ENCODE peak calls at places on chromosomes 6 and 20, in six cellular contexts. K, D, I, W, X and N are unnamed samples.

GRCh38 chr20:33407251-33407650 is 5.9 kb upstream of the CDK5RAP1 start:
- DNase-seq in K (peak; percentile 20), D (no peak), I (no peak), W (no peak), X (no peak), N (peak; percentile 12)

GRCh38 chr6:158879180-158879579 is 60.0 kb upstream of the EZR start:
- DNase-seq in K (no peak), D (no peak), I (no peak), W (no peak), X (no peak), N (no peak)

GRCh38 chr20:44079291-44079690 is 107.7 kb downstream of the JPH2 start:
- DNase-seq in K (peak; percentile 15), D (no peak), I (no peak), W (no peak), X (no peak), N (no peak)

GRCh38 chr20:10609276-10609675 is 64.5 kb downstream of the JAG1 start:
- DNase-seq in K (no peak), D (no peak), I (peak; percentile 60), W (peak; percentile 92), X (no peak), N (no peak)

GRCh38 chr6:143731789-143732188 is 54.0 kb downstream of the PHACTR2 start:
- DNase-seq in K (no peak), D (no peak), I (no peak), W (no peak), X (no peak), N (no peak)

GRCh38 chr20:23304616-23305015 is 46.0 kb upstream of the NXT1 start:
- DNase-seq in K (no peak), D (peak; percentile 34), I (no peak), W (no peak), X (no peak), N (no peak)

GRCh38 chr6:20583447-20583806 is 49.2 kb downstream of the CDKAL1 start:
- DNase-seq in K (no peak), D (no peak), I (no peak), W (no peak), X (no peak), N (no peak)

GRCh38 chr6:75272145-75272840 is 12.3 kb downstream of the TMEM30A start:
- DNase-seq in K (no peak), D (no peak), I (no peak), W (peak; percentile 78), X (no peak), N (peak; percentile 87)

GRCh38 chr6:72238900-72239299 is 352.6 kb downstream of the RIMS1 start:
- DNase-seq in K (peak; percentile 77), D (no peak), I (no peak), W (no peak), X (no peak), N (peak; percentile 33)

GRCh38 chr6:41040101-41040910 is 1.3 kb upstream of the UNC5CL start:
- DNase-seq in K (peak; percentile 74), D (no peak), I (no peak), W (no peak), X (peak; percentile 33), N (peak; percentile 73)

GRCh38 chr6:64000873-64001497 is 365.4 kb downstream of the PHF3 start:
- DNase-seq in K (no peak), D (no peak), I (no peak), W (no peak), X (no peak), N (no peak)

GRCh38 chr20:60810561-60810960 is 441.5 kb upstream of the CDH4 start:
- DNase-seq in K (no peak), D (no peak), I (no peak), W (no peak), X (no peak), N (no peak)

GRCh38 chr6:108575905-108576494 is 15.3 kb downstream of the FOXO3 start:
- DNase-seq in K (no peak), D (no peak), I (no peak), W (no peak), X (peak; percentile 29), N (no peak)

GRCh38 chr6:13146429-13146828 is 181.9 kb downstream of the TBC1D7 start:
- DNase-seq in K (no peak), D (no peak), I (no peak), W (no peak), X (no peak), N (no peak)

GRCh38 chr6:32972353-32973143 is 4.2 kb downstream of the BRD2 start:
- DNase-seq in K (no peak), D (no peak), I (no peak), W (no peak), X (peak; percentile 84), N (no peak)

GRCh38 chr20:14235355-14235754 is 102.1 kb downstream of the FLRT3 start:
- DNase-seq in K (peak; percentile 75), D (no peak), I (no peak), W (peak; percentile 71), X (no peak), N (peak; percentile 75)

GRCh38 chr20:61445138-61445537 is 193.1 kb downstream of the CDH4 start:
- DNase-seq in K (no peak), D (no peak), I (no peak), W (no peak), X (no peak), N (no peak)

GRCh38 chr20:24665741-24666191 is 196.3 kb downstream of the SYNDIG1 start:
- DNase-seq in K (no peak), D (no peak), I (no peak), W (no peak), X (no peak), N (no peak)

GRCh38 chr20:59498291-59498690 is 106.0 kb upstream of the PHACTR3 start:
- DNase-seq in K (no peak), D (no peak), I (no peak), W (no peak), X (no peak), N (no peak)

GRCh38 chr6:31578461-31579118 is 3.2 kb downstream of the TNF start:
- DNase-seq in K (peak; percentile 57), D (no peak), I (no peak), W (no peak), X (no peak), N (peak; percentile 90)

GRCh38 chr20:21189761-21190523 is 64.1 kb downstream of the KIZ start:
- DNase-seq in K (no peak), D (no peak), I (no peak), W (no peak), X (no peak), N (no peak)

GRCh38 chr6:105432797-105433196 is 29.9 kb upstream of the PREP start:
- DNase-seq in K (peak; percentile 93), D (no peak), I (no peak), W (peak; percentile 94), X (no peak), N (peak; percentile 65)

DNA sequence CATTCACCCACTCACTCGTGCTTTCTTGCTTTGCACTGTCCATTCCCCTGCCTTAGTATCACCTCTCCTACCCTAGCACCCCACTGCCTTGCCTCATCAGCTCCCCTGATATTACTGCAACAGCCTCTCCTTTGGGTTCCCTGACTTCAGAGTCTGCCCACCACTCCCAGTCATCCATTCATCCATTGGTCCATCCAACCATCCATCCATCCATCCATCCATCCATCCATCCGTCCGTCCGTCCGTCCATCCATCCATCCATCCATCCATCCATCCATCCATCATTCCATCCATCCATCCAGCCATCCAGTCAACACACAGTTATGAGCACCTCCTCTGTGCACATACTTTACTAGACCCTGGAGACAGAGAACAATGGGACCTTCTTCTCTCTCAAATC is 22.9 kb upstream of the FAM83D start:
- DNase-seq in K (no peak), D (no peak), I (no peak), W (no peak), X (no peak), N (no peak)
- TF ChIP-seq CTCF in K (no peak), D (no peak), I (no peak), W (no peak), X (no peak), N (no peak)

GRCh38 chr20:37298190-37298939 is 8.9 kb downstream of the MANBAL start:
- DNase-seq in K (peak; percentile 22), D (no peak), I (no peak), W (peak; percentile 82), X (no peak), N (peak; percentile 81)
- H3K4me3 ChIP-seq in K (no peak overlapping the region), D (no peak overlapping the region), I (no peak overlapping the region), W (no peak overlapping the region), X (no peak overlapping the region), N (no peak overlapping the region)

GRCh38 chr6:10713962-10714361 is 8.9 kb upstream of the TMEM14C start:
- DNase-seq in K (no peak), D (no peak), I (no peak), W (no peak), X (no peak), N (no peak)
- TF ChIP-seq CTCF in K (no peak), D (no peak), I (no peak), W (no peak), X (no peak), N (no peak)

DNA sequence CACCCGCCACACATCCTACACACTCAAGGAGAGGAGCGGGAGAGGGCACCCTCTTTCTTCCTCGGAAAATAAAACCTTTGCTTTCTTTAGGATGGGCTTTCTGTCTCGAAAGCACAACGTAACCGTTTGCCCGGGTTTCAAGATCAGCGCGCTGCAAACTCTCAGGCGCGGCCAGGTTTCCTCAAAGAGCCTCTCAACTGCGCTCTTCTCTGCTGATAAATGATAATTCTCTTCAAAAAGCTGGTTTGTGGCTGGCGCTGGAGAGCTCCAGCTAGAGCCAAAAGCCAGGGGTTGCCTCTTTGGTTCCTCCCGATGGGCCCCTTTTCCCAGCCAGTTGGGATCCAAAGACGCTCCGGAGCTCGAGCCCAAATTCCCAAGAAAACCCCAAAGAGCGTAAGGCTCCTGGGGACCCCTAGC is 460 bp upstream of the PLCB1 start:
- DNase-seq in K (peak; percentile 21), D (no peak), I (no peak), W (peak; percentile 30), X (no peak), N (no peak)
- H3K4me3 ChIP-seq in K (peak overlapping the region; percentile 53), D (peak overlapping the region; percentile 60), I (peak overlapping the region; percentile 90), W (peak overlapping the region; percentile 66), X (no peak overlapping the region), N (peak overlapping the region; percentile 7)

GRCh38 chr6:161635975-161636374 is 362.1 kb upstream of the AGPAT4 start:
- DNase-seq in K (no peak), D (no peak), I (no peak), W (no peak), X (no peak), N (no peak)

GRCh38 chr6:161631676-161632194 is 357.9 kb upstream of the AGPAT4 start:
- DNase-seq in K (no peak), D (no peak), I (no peak), W (peak; percentile 91), X (no peak), N (no peak)

GRCh38 chr6:161639772-161640171 is 365.9 kb upstream of the AGPAT4 start:
- DNase-seq in K (no peak), D (no peak), I (no peak), W (no peak), X (no peak), N (no peak)

GRCh38 chr6:161641175-161641574 is 367.3 kb upstream of the AGPAT4 start:
- DNase-seq in K (no peak), D (no peak), I (no peak), W (no peak), X (no peak), N (no peak)

DNA sequence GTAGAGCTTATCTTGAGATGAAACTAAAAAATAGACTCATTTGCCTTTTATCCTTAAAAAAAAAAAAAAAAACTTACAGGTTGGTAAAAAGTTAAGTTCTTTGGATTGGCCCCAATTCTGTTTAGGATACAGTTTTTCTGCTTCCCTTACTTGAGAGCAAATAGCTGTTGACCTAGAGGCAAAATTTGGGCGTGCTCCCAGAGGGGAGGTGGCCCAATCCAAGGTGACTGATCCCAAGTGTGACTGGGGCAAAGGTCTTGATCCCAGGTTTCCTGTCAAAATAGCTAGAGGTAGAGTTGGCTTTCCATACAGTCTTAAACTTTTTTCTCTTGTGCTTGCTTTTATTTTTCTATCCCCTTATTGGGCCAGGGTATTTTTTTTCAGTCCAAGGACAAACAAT is 363.8 kb upstream of the AGPAT4 start:
- DNase-seq in K (no peak), D (no peak), I (no peak), W (no peak), X (no peak), N (no peak)
- TF ChIP-seq CTCF in K (no peak), D (no peak), I (no peak), W (no peak), X (no peak), N (no peak)